ENCODE peak calls at places on chromosome 21, in eight cellular contexts. One of them, this sample, is unnamed.

GRCh38 chr21:40769231-40769630 is 77.7 kb downstream of the DSCAM start:
- ATAC-seq in naive thymus-derived CD4-positive, alpha-beta T cell: peak
- ATAC-seq in RWPE2: no peak
- ATAC-seq in effector memory CD8-positive, alpha-beta T cell: no peak
- ATAC-seq in activated CD8-positive, alpha-beta T cell treated with anti-CD3 and anti-CD28 coated beads, Interleukin-2, amount 10 ng/mL, durations not matched to agents 7 days and 5 days: no peak
- ATAC-seq in activated CD4-positive, alpha-beta T cell treated with anti-CD3 and anti-CD28 coated beads for 36 hours: no peak
- ATAC-seq in IMR-90: no peak
- ATAC-seq in A549: no peak
- ATAC-seq in this sample: no peak

GRCh38 chr21:26777166-26777565 is 68.0 kb downstream of the ADAMTS1 start:
- ATAC-seq in naive thymus-derived CD4-positive, alpha-beta T cell: no peak
- ATAC-seq in RWPE2: no peak
- ATAC-seq in effector memory CD8-positive, alpha-beta T cell: no peak
- ATAC-seq in activated CD8-positive, alpha-beta T cell treated with anti-CD3 and anti-CD28 coated beads, Interleukin-2, amount 10 ng/mL, durations not matched to agents 7 days and 5 days: no peak
- ATAC-seq in activated CD4-positive, alpha-beta T cell treated with anti-CD3 and anti-CD28 coated beads for 36 hours: no peak
- ATAC-seq in IMR-90: peak
- ATAC-seq in A549: no peak
- ATAC-seq in this sample: no peak

GRCh38 chr21:35571910-35572309 is 488.4 kb downstream of the SETD4 start:
- ATAC-seq in naive thymus-derived CD4-positive, alpha-beta T cell: no peak
- ATAC-seq in RWPE2: no peak
- ATAC-seq in effector memory CD8-positive, alpha-beta T cell: no peak
- ATAC-seq in activated CD8-positive, alpha-beta T cell treated with anti-CD3 and anti-CD28 coated beads, Interleukin-2, amount 10 ng/mL, durations not matched to agents 7 days and 5 days: no peak
- ATAC-seq in activated CD4-positive, alpha-beta T cell treated with anti-CD3 and anti-CD28 coated beads for 36 hours: no peak
- ATAC-seq in IMR-90: no peak
- ATAC-seq in A549: no peak
- ATAC-seq in this sample: no peak

GRCh38 chr21:34180826-34181359 is 107.5 kb downstream of the MRPS6 start:
- ATAC-seq in naive thymus-derived CD4-positive, alpha-beta T cell: no peak
- ATAC-seq in RWPE2: no peak
- ATAC-seq in effector memory CD8-positive, alpha-beta T cell: no peak
- ATAC-seq in activated CD8-positive, alpha-beta T cell treated with anti-CD3 and anti-CD28 coated beads, Interleukin-2, amount 10 ng/mL, durations not matched to agents 7 days and 5 days: no peak
- ATAC-seq in activated CD4-positive, alpha-beta T cell treated with anti-CD3 and anti-CD28 coated beads for 36 hours: no peak
- ATAC-seq in IMR-90: no peak
- ATAC-seq in A549: no peak
- ATAC-seq in this sample: no peak

GRCh38 chr21:41817228-41817627 is 50.4 kb upstream of the RIPK4 start:
- ATAC-seq in naive thymus-derived CD4-positive, alpha-beta T cell: peak
- ATAC-seq in RWPE2: peak
- ATAC-seq in effector memory CD8-positive, alpha-beta T cell: peak
- ATAC-seq in activated CD8-positive, alpha-beta T cell treated with anti-CD3 and anti-CD28 coated beads, Interleukin-2, amount 10 ng/mL, durations not matched to agents 7 days and 5 days: no peak
- ATAC-seq in activated CD4-positive, alpha-beta T cell treated with anti-CD3 and anti-CD28 coated beads for 36 hours: peak
- ATAC-seq in IMR-90: peak
- ATAC-seq in A549: peak
- ATAC-seq in this sample: peak

GRCh38 chr21:26055010-26055409 is 115.6 kb downstream of the APP start:
- ATAC-seq in naive thymus-derived CD4-positive, alpha-beta T cell: no peak
- ATAC-seq in RWPE2: no peak
- ATAC-seq in effector memory CD8-positive, alpha-beta T cell: no peak
- ATAC-seq in activated CD8-positive, alpha-beta T cell treated with anti-CD3 and anti-CD28 coated beads, Interleukin-2, amount 10 ng/mL, durations not matched to agents 7 days and 5 days: no peak
- ATAC-seq in activated CD4-positive, alpha-beta T cell treated with anti-CD3 and anti-CD28 coated beads for 36 hours: no peak
- ATAC-seq in IMR-90: no peak
- ATAC-seq in A549: no peak
- ATAC-seq in this sample: no peak

GRCh38 chr21:9839011-9839661 is 682.2 kb upstream of the TPTE start:
- ATAC-seq in naive thymus-derived CD4-positive, alpha-beta T cell: peak
- ATAC-seq in RWPE2: no peak
- ATAC-seq in effector memory CD8-positive, alpha-beta T cell: no peak
- ATAC-seq in activated CD8-positive, alpha-beta T cell treated with anti-CD3 and anti-CD28 coated beads, Interleukin-2, amount 10 ng/mL, durations not matched to agents 7 days and 5 days: no peak
- ATAC-seq in activated CD4-positive, alpha-beta T cell treated with anti-CD3 and anti-CD28 coated beads for 36 hours: no peak
- ATAC-seq in IMR-90: no peak
- ATAC-seq in A549: no peak
- ATAC-seq in this sample: no peak

GRCh38 chr21:46021398-46021797 is 39.8 kb downstream of the COL6A1 start:
- ATAC-seq in naive thymus-derived CD4-positive, alpha-beta T cell: no peak
- ATAC-seq in RWPE2: no peak
- ATAC-seq in effector memory CD8-positive, alpha-beta T cell: no peak
- ATAC-seq in activated CD8-positive, alpha-beta T cell treated with anti-CD3 and anti-CD28 coated beads, Interleukin-2, amount 10 ng/mL, durations not matched to agents 7 days and 5 days: no peak
- ATAC-seq in activated CD4-positive, alpha-beta T cell treated with anti-CD3 and anti-CD28 coated beads for 36 hours: no peak
- ATAC-seq in IMR-90: no peak
- ATAC-seq in A549: no peak
- ATAC-seq in this sample: no peak

GRCh38 chr21:16587141-16587570 is 857.4 kb downstream of the USP25 start:
- ATAC-seq in naive thymus-derived CD4-positive, alpha-beta T cell: no peak
- ATAC-seq in RWPE2: peak
- ATAC-seq in effector memory CD8-positive, alpha-beta T cell: no peak
- ATAC-seq in activated CD8-positive, alpha-beta T cell treated with anti-CD3 and anti-CD28 coated beads, Interleukin-2, amount 10 ng/mL, durations not matched to agents 7 days and 5 days: no peak
- ATAC-seq in activated CD4-positive, alpha-beta T cell treated with anti-CD3 and anti-CD28 coated beads for 36 hours: no peak
- ATAC-seq in IMR-90: peak
- ATAC-seq in A549: peak
- ATAC-seq in this sample: no peak

GRCh38 chr21:17668479-17668878 is 55.8 kb upstream of the BTG3 start:
- ATAC-seq in naive thymus-derived CD4-positive, alpha-beta T cell: no peak
- ATAC-seq in RWPE2: no peak
- ATAC-seq in effector memory CD8-positive, alpha-beta T cell: no peak
- ATAC-seq in activated CD8-positive, alpha-beta T cell treated with anti-CD3 and anti-CD28 coated beads, Interleukin-2, amount 10 ng/mL, durations not matched to agents 7 days and 5 days: no peak
- ATAC-seq in activated CD4-positive, alpha-beta T cell treated with anti-CD3 and anti-CD28 coated beads for 36 hours: no peak
- ATAC-seq in IMR-90: no peak
- ATAC-seq in A549: no peak
- ATAC-seq in this sample: no peak

GRCh38 chr21:30936207-30936606 is 54.8 kb upstream of the KRTAP11-1 start:
- ATAC-seq in naive thymus-derived CD4-positive, alpha-beta T cell: no peak
- ATAC-seq in RWPE2: no peak
- ATAC-seq in effector memory CD8-positive, alpha-beta T cell: no peak
- ATAC-seq in activated CD8-positive, alpha-beta T cell treated with anti-CD3 and anti-CD28 coated beads, Interleukin-2, amount 10 ng/mL, durations not matched to agents 7 days and 5 days: no peak
- ATAC-seq in activated CD4-positive, alpha-beta T cell treated with anti-CD3 and anti-CD28 coated beads for 36 hours: no peak
- ATAC-seq in IMR-90: no peak
- ATAC-seq in A549: no peak
- ATAC-seq in this sample: no peak

GRCh38 chr21:34936299-34936698 is 112.8 kb downstream of the RUNX1 start:
- ATAC-seq in naive thymus-derived CD4-positive, alpha-beta T cell: peak
- ATAC-seq in RWPE2: no peak
- ATAC-seq in effector memory CD8-positive, alpha-beta T cell: no peak
- ATAC-seq in activated CD8-positive, alpha-beta T cell treated with anti-CD3 and anti-CD28 coated beads, Interleukin-2, amount 10 ng/mL, durations not matched to agents 7 days and 5 days: no peak
- ATAC-seq in activated CD4-positive, alpha-beta T cell treated with anti-CD3 and anti-CD28 coated beads for 36 hours: no peak
- ATAC-seq in IMR-90: no peak
- ATAC-seq in A549: no peak
- ATAC-seq in this sample: no peak

GRCh38 chr21:43925096-43925481 is 60.1 kb downstream of the AGPAT3 start:
- ATAC-seq in naive thymus-derived CD4-positive, alpha-beta T cell: no peak
- ATAC-seq in RWPE2: peak
- ATAC-seq in effector memory CD8-positive, alpha-beta T cell: no peak
- ATAC-seq in activated CD8-positive, alpha-beta T cell treated with anti-CD3 and anti-CD28 coated beads, Interleukin-2, amount 10 ng/mL, durations not matched to agents 7 days and 5 days: no peak
- ATAC-seq in activated CD4-positive, alpha-beta T cell treated with anti-CD3 and anti-CD28 coated beads for 36 hours: no peak
- ATAC-seq in IMR-90: no peak
- ATAC-seq in A549: no peak
- ATAC-seq in this sample: no peak

GRCh38 chr21:33157303-33157702 is 72.4 kb upstream of the IFNAR2 start:
- ATAC-seq in naive thymus-derived CD4-positive, alpha-beta T cell: no peak
- ATAC-seq in RWPE2: no peak
- ATAC-seq in effector memory CD8-positive, alpha-beta T cell: no peak
- ATAC-seq in activated CD8-positive, alpha-beta T cell treated with anti-CD3 and anti-CD28 coated beads, Interleukin-2, amount 10 ng/mL, durations not matched to agents 7 days and 5 days: no peak
- ATAC-seq in activated CD4-positive, alpha-beta T cell treated with anti-CD3 and anti-CD28 coated beads for 36 hours: no peak
- ATAC-seq in IMR-90: peak
- ATAC-seq in A549: no peak
- ATAC-seq in this sample: no peak

GRCh38 chr21:45575993-45576837 is 34.0 kb upstream of the SLC19A1 start:
- ATAC-seq in naive thymus-derived CD4-positive, alpha-beta T cell: no peak
- ATAC-seq in RWPE2: no peak
- ATAC-seq in effector memory CD8-positive, alpha-beta T cell: no peak
- ATAC-seq in activated CD8-positive, alpha-beta T cell treated with anti-CD3 and anti-CD28 coated beads, Interleukin-2, amount 10 ng/mL, durations not matched to agents 7 days and 5 days: no peak
- ATAC-seq in activated CD4-positive, alpha-beta T cell treated with anti-CD3 and anti-CD28 coated beads for 36 hours: no peak
- ATAC-seq in IMR-90: no peak
- ATAC-seq in A549: no peak
- ATAC-seq in this sample: no peak

GRCh38 chr21:25342811-25343210 is 264.5 kb downstream of the MRPL39 start:
- ATAC-seq in naive thymus-derived CD4-positive, alpha-beta T cell: no peak
- ATAC-seq in RWPE2: peak
- ATAC-seq in effector memory CD8-positive, alpha-beta T cell: no peak
- ATAC-seq in activated CD8-positive, alpha-beta T cell treated with anti-CD3 and anti-CD28 coated beads, Interleukin-2, amount 10 ng/mL, durations not matched to agents 7 days and 5 days: no peak
- ATAC-seq in activated CD4-positive, alpha-beta T cell treated with anti-CD3 and anti-CD28 coated beads for 36 hours: no peak
- ATAC-seq in IMR-90: peak
- ATAC-seq in A549: no peak
- ATAC-seq in this sample: no peak

GRCh38 chr21:26800455-26801454 is 44.5 kb downstream of the ADAMTS1 start:
- ATAC-seq in naive thymus-derived CD4-positive, alpha-beta T cell: no peak
- ATAC-seq in RWPE2: no peak
- ATAC-seq in effector memory CD8-positive, alpha-beta T cell: no peak
- ATAC-seq in activated CD8-positive, alpha-beta T cell treated with anti-CD3 and anti-CD28 coated beads, Interleukin-2, amount 10 ng/mL, durations not matched to agents 7 days and 5 days: no peak
- ATAC-seq in activated CD4-positive, alpha-beta T cell treated with anti-CD3 and anti-CD28 coated beads for 36 hours: no peak
- ATAC-seq in IMR-90: peak
- ATAC-seq in A549: no peak
- ATAC-seq in this sample: no peak

GRCh38 chr21:44566403-44566802 is 7.1 kb upstream of the KRTAP10-4 start:
- ATAC-seq in naive thymus-derived CD4-positive, alpha-beta T cell: peak
- ATAC-seq in RWPE2: no peak
- ATAC-seq in effector memory CD8-positive, alpha-beta T cell: no peak
- ATAC-seq in activated CD8-positive, alpha-beta T cell treated with anti-CD3 and anti-CD28 coated beads, Interleukin-2, amount 10 ng/mL, durations not matched to agents 7 days and 5 days: no peak
- ATAC-seq in activated CD4-positive, alpha-beta T cell treated with anti-CD3 and anti-CD28 coated beads for 36 hours: no peak
- ATAC-seq in IMR-90: no peak
- ATAC-seq in A549: no peak
- ATAC-seq in this sample: no peak

GRCh38 chr21:43684424-43684823 is 25.1 kb downstream of the RRP1B start:
- ATAC-seq in naive thymus-derived CD4-positive, alpha-beta T cell: no peak
- ATAC-seq in RWPE2: no peak
- ATAC-seq in effector memory CD8-positive, alpha-beta T cell: no peak
- ATAC-seq in activated CD8-positive, alpha-beta T cell treated with anti-CD3 and anti-CD28 coated beads, Interleukin-2, amount 10 ng/mL, durations not matched to agents 7 days and 5 days: no peak
- ATAC-seq in activated CD4-positive, alpha-beta T cell treated with anti-CD3 and anti-CD28 coated beads for 36 hours: no peak
- ATAC-seq in IMR-90: no peak
- ATAC-seq in A549: no peak
- ATAC-seq in this sample: no peak

GRCh38 chr21:31394309-31394708 is 50.2 kb upstream of the TIAM1 start:
- ATAC-seq in naive thymus-derived CD4-positive, alpha-beta T cell: no peak
- ATAC-seq in RWPE2: no peak
- ATAC-seq in effector memory CD8-positive, alpha-beta T cell: no peak
- ATAC-seq in activated CD8-positive, alpha-beta T cell treated with anti-CD3 and anti-CD28 coated beads, Interleukin-2, amount 10 ng/mL, durations not matched to agents 7 days and 5 days: peak
- ATAC-seq in activated CD4-positive, alpha-beta T cell treated with anti-CD3 and anti-CD28 coated beads for 36 hours: peak
- ATAC-seq in IMR-90: no peak
- ATAC-seq in A549: no peak
- ATAC-seq in this sample: peak

GRCh38 chr21:43331962-43332458 is 94.9 kb downstream of the SIK1 start:
- ATAC-seq in naive thymus-derived CD4-positive, alpha-beta T cell: peak
- ATAC-seq in RWPE2: no peak
- ATAC-seq in effector memory CD8-positive, alpha-beta T cell: no peak
- ATAC-seq in activated CD8-positive, alpha-beta T cell treated with anti-CD3 and anti-CD28 coated beads, Interleukin-2, amount 10 ng/mL, durations not matched to agents 7 days and 5 days: no peak
- ATAC-seq in activated CD4-positive, alpha-beta T cell treated with anti-CD3 and anti-CD28 coated beads for 36 hours: no peak
- ATAC-seq in IMR-90: peak
- ATAC-seq in A549: peak
- ATAC-seq in this sample: no peak

GRCh38 chr21:22421416-22422190 is 1423.4 kb downstream of the NCAM2 start:
- ATAC-seq in naive thymus-derived CD4-positive, alpha-beta T cell: peak
- ATAC-seq in RWPE2: no peak
- ATAC-seq in effector memory CD8-positive, alpha-beta T cell: no peak
- ATAC-seq in activated CD8-positive, alpha-beta T cell treated with anti-CD3 and anti-CD28 coated beads, Interleukin-2, amount 10 ng/mL, durations not matched to agents 7 days and 5 days: peak
- ATAC-seq in activated CD4-positive, alpha-beta T cell treated with anti-CD3 and anti-CD28 coated beads for 36 hours: peak
- ATAC-seq in IMR-90: no peak
- ATAC-seq in A549: no peak
- ATAC-seq in this sample: peak

GRCh38 chr21:31753949-31754348 is 22.0 kb upstream of the SCAF4 start:
- ATAC-seq in naive thymus-derived CD4-positive, alpha-beta T cell: no peak
- ATAC-seq in RWPE2: no peak
- ATAC-seq in effector memory CD8-positive, alpha-beta T cell: no peak
- ATAC-seq in activated CD8-positive, alpha-beta T cell treated with anti-CD3 and anti-CD28 coated beads, Interleukin-2, amount 10 ng/mL, durations not matched to agents 7 days and 5 days: no peak
- ATAC-seq in activated CD4-positive, alpha-beta T cell treated with anti-CD3 and anti-CD28 coated beads for 36 hours: no peak
- ATAC-seq in IMR-90: no peak
- ATAC-seq in A549: no peak
- ATAC-seq in this sample: no peak

GRCh38 chr21:29585462-29585861 is 286.7 kb downstream of the BACH1 start:
- ATAC-seq in naive thymus-derived CD4-positive, alpha-beta T cell: no peak
- ATAC-seq in RWPE2: no peak
- ATAC-seq in effector memory CD8-positive, alpha-beta T cell: no peak
- ATAC-seq in activated CD8-positive, alpha-beta T cell treated with anti-CD3 and anti-CD28 coated beads, Interleukin-2, amount 10 ng/mL, durations not matched to agents 7 days and 5 days: no peak
- ATAC-seq in activated CD4-positive, alpha-beta T cell treated with anti-CD3 and anti-CD28 coated beads for 36 hours: no peak
- ATAC-seq in IMR-90: no peak
- ATAC-seq in A549: no peak
- ATAC-seq in this sample: no peak

GRCh38 chr21:38661296-38662223 is 144.2 kb upstream of the ETS2 start:
- ATAC-seq in naive thymus-derived CD4-positive, alpha-beta T cell: peak
- ATAC-seq in RWPE2: peak
- ATAC-seq in effector memory CD8-positive, alpha-beta T cell: no peak
- ATAC-seq in activated CD8-positive, alpha-beta T cell treated with anti-CD3 and anti-CD28 coated beads, Interleukin-2, amount 10 ng/mL, durations not matched to agents 7 days and 5 days: peak
- ATAC-seq in activated CD4-positive, alpha-beta T cell treated with anti-CD3 and anti-CD28 coated beads for 36 hours: peak
- ATAC-seq in IMR-90: peak
- ATAC-seq in A549: peak
- ATAC-seq in this sample: no peak

GRCh38 chr21:14741237-14741636 is 195.1 kb upstream of the SAMSN1 start:
- ATAC-seq in naive thymus-derived CD4-positive, alpha-beta T cell: no peak
- ATAC-seq in RWPE2: peak
- ATAC-seq in effector memory CD8-positive, alpha-beta T cell: no peak
- ATAC-seq in activated CD8-positive, alpha-beta T cell treated with anti-CD3 and anti-CD28 coated beads, Interleukin-2, amount 10 ng/mL, durations not matched to agents 7 days and 5 days: no peak
- ATAC-seq in activated CD4-positive, alpha-beta T cell treated with anti-CD3 and anti-CD28 coated beads for 36 hours: no peak
- ATAC-seq in IMR-90: no peak
- ATAC-seq in A549: no peak
- ATAC-seq in this sample: no peak

GRCh38 chr21:35011681-35012080 is 37.4 kb downstream of the RUNX1 start:
- ATAC-seq in naive thymus-derived CD4-positive, alpha-beta T cell: no peak
- ATAC-seq in RWPE2: no peak
- ATAC-seq in effector memory CD8-positive, alpha-beta T cell: peak
- ATAC-seq in activated CD8-positive, alpha-beta T cell treated with anti-CD3 and anti-CD28 coated beads, Interleukin-2, amount 10 ng/mL, durations not matched to agents 7 days and 5 days: no peak
- ATAC-seq in activated CD4-positive, alpha-beta T cell treated with anti-CD3 and anti-CD28 coated beads for 36 hours: no peak
- ATAC-seq in IMR-90: peak
- ATAC-seq in A549: no peak
- ATAC-seq in this sample: peak

GRCh38 chr21:41506005-41506404 is 2.0 kb downstream of the TMPRSS2 start:
- ATAC-seq in naive thymus-derived CD4-positive, alpha-beta T cell: no peak
- ATAC-seq in RWPE2: no peak
- ATAC-seq in effector memory CD8-positive, alpha-beta T cell: no peak
- ATAC-seq in activated CD8-positive, alpha-beta T cell treated with anti-CD3 and anti-CD28 coated beads, Interleukin-2, amount 10 ng/mL, durations not matched to agents 7 days and 5 days: no peak
- ATAC-seq in activated CD4-positive, alpha-beta T cell treated with anti-CD3 and anti-CD28 coated beads for 36 hours: no peak
- ATAC-seq in IMR-90: no peak
- ATAC-seq in A549: no peak
- ATAC-seq in this sample: no peak

GRCh38 chr21:31343680-31344480 is at the start of gene TIAM1:
- ATAC-seq in naive thymus-derived CD4-positive, alpha-beta T cell: peak
- ATAC-seq in RWPE2: peak
- ATAC-seq in effector memory CD8-positive, alpha-beta T cell: peak
- ATAC-seq in activated CD8-positive, alpha-beta T cell treated with anti-CD3 and anti-CD28 coated beads, Interleukin-2, amount 10 ng/mL, durations not matched to agents 7 days and 5 days: peak
- ATAC-seq in activated CD4-positive, alpha-beta T cell treated with anti-CD3 and anti-CD28 coated beads for 36 hours: peak
- ATAC-seq in IMR-90: peak
- ATAC-seq in A549: no peak
- ATAC-seq in this sample: peak

GRCh38 chr21:34707876-34708325 is 39.1 kb downstream of the CLIC6 start:
- ATAC-seq in naive thymus-derived CD4-positive, alpha-beta T cell: peak
- ATAC-seq in RWPE2: no peak
- ATAC-seq in effector memory CD8-positive, alpha-beta T cell: peak
- ATAC-seq in activated CD8-positive, alpha-beta T cell treated with anti-CD3 and anti-CD28 coated beads, Interleukin-2, amount 10 ng/mL, durations not matched to agents 7 days and 5 days: peak
- ATAC-seq in activated CD4-positive, alpha-beta T cell treated with anti-CD3 and anti-CD28 coated beads for 36 hours: peak
- ATAC-seq in IMR-90: no peak
- ATAC-seq in A549: no peak
- ATAC-seq in this sample: peak